ENCODE peak calls at places on chromosomes 3 and 15, in six cellular contexts. A is GM12864, Q is fibroblast of mammary gland, D is neural crest cell, Y is progenitor cell of endocrine pancreas, G is GM20000. N is an unnamed sample.

GRCh38 chr3:43659250-43659880 is 31.4 kb upstream of the ABHD5 start:
- DNase-seq in A (no peak), Q (no peak), D (no peak), Y (no peak), G (no peak), N (no peak)

GRCh38 chr3:149174901-149175300 is 45.5 kb downstream of the HPS3 start:
- DNase-seq in A (peak; percentile 16), Q (no peak), D (no peak), Y (no peak), G (peak; percentile 15), N (no peak)

GRCh38 chr3:184140436-184140835 is 5.3 kb downstream of the EIF2B5 start:
- DNase-seq in A (no peak), Q (no peak), D (no peak), Y (no peak), G (no peak), N (no peak)

GRCh38 chr15:29432191-29433049 is 162.8 kb upstream of the NSMCE3 start:
- DNase-seq in A (no peak), Q (no peak), D (no peak), Y (no peak), G (no peak), N (no peak)

GRCh38 chr15:59292393-59292792 is 80.3 kb downstream of the MYO1E start:
- DNase-seq in A (no peak), Q (no peak), D (peak; percentile 18), Y (no peak), G (no peak), N (no peak)

GRCh38 chr3:188664795-188665194 is 507.0 kb upstream of the TPRG1 start:
- DNase-seq in A (no peak), Q (peak; percentile 45), D (no peak), Y (no peak), G (peak; percentile 8), N (peak; percentile 15)

GRCh38 chr15:53833134-53833624 is 73.7 kb upstream of the WDR72 start:
- DNase-seq in A (no peak), Q (peak; percentile 3), D (no peak), Y (no peak), G (no peak), N (no peak)

GRCh38 chr15:75171408-75171807 is 30.3 kb upstream of the C15orf39 start:
- DNase-seq in A (peak; percentile 33), Q (peak; percentile 90), D (no peak), Y (no peak), G (no peak), N (no peak)

GRCh38 chr15:87115795-87116194 is 1036.1 kb downstream of the AGBL1 start:
- DNase-seq in A (no peak), Q (no peak), D (no peak), Y (no peak), G (no peak), N (no peak)
- TF ChIP-seq CTCF in A (no peak), Q (no peak), D (no peak), Y (no peak), G (no peak), N (no peak)

DNA sequence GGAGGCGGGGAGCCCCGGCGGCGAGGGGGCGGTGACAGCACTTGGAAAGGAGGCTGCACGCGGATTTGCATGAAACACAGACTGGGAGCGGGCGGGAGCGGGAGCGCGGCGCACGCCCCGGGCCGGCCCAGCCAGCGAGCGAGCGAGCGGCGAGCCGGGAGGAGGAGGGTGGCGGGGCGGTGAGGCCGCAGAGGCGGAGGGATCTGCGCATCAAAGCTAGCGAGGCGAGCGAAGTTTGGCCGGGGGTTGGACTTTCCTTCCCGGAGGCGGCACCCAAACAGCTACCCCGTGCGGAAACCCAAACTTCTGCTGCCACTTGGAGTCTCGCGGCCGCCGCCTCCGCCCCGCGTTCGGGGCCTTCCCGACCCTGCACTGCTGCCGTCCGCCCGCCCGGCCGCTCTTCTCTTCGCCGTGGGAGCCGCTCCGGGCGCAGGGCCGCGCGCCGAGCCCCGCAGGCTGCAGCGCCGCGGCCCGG is at the start of gene SMAD3:
- DNase-seq in A (peak; percentile 63), Q (peak; percentile 92), D (peak; percentile 76), Y (peak; percentile 75), G (peak; percentile 93), N (peak; percentile 85)
- TF ChIP-seq CTCF in A (no peak), Q (no peak), D (no peak), Y (no peak), G (no peak), N (no peak)

GRCh38 chr3:190443257-190443656 is 6.4 kb downstream of the TMEM207 start:
- DNase-seq in A (no peak), Q (peak; percentile 31), D (no peak), Y (no peak), G (no peak), N (no peak)
- TF ChIP-seq CTCF in A (no peak), Q (peak; percentile 49), D (peak; percentile 50), Y (peak; percentile 49), G (no peak), N (no peak)

DNA sequence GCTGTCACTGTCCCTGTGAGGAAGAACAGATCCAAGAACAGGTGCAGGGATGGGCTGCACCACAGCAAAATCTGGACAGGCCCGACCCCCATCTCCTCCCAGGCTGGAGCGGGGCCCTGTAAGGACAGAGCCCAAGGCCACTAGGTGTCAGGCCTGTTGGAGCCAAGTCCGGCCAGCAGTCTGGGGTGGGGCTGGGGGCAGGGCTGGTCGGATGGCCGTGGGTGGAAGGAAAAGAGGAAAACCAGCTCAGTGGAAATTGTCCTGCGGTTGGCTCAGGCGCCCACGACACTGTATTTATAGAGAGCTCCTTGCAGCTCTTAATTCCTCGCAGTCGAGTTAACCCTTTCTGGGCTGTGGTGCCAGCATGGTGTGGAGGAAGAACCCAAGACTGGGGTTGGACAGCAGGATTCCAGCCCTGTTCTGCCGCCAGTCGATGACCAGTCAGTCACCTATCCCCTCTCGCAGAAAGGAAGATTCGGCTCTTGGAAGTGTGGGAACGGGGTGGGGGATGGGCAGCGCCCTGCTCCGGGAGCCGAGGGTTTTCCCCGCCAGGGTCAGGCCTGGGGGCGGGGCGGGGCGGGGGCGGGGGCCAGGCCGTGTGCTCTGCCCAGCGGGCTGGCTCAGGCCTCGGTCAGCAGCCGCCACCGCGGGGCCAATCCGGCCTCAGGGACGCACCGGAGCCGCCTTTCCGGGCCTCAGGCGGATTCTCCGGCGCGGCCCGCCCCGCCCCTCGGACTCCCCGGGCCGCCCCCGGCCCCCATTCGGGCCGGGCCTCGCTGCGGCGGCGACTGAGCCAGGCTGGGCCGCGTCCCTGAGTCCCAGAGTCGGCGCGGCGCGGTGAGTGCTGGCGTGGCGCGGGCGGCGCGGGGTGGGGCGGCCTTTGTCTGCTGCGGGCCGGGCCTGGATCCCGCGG is at the start of gene CD276:
- DNase-seq in A (no peak), Q (peak; percentile 72), D (peak; percentile 68), Y (peak; percentile 68), G (peak; percentile 84), N (peak; percentile 78)
- TF ChIP-seq CTCF in A (no peak), Q (peak; percentile 18), D (peak; percentile 40), Y (peak; percentile 32), G (no peak), N (peak; percentile 43)

GRCh38 chr3:171172070-171172469 is 145.6 kb upstream of the SLC2A2 start:
- DNase-seq in A (no peak), Q (no peak), D (no peak), Y (no peak), G (no peak), N (no peak)
- TF ChIP-seq CTCF in A (peak; percentile 44), Q (peak; percentile 41), D (peak; percentile 51), Y (peak; percentile 28), G (peak; percentile 10), N (peak; percentile 25)

DNA sequence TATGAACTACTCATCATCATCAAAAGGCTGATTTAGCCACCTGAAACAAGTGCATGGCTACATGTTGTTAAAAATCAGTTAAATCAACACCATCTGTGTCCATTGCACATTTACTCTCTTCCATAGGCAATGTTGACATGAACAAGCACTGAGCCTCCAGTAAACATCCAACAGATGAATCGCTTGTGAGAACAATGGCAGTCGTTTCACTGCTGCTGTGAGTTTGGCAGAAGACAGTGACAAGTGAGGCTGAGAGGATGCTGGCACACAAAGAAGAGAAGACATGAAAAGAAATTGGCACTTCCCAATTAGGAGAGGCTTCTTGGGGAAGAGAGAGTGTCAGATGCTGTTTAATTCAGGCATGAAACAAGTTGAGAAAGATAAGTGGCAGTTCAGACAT is 227.4 kb upstream of the STT3B start:
- DNase-seq in A (no peak), Q (no peak), D (no peak), Y (no peak), G (no peak), N (no peak)
- TF ChIP-seq CTCF in A (no peak), Q (no peak), D (no peak), Y (no peak), G (no peak), N (no peak)

GRCh38 chr3:87351913-87352312 is 75.5 kb upstream of the POU1F1 start:
- DNase-seq in A (no peak), Q (no peak), D (no peak), Y (no peak), G (no peak), N (no peak)

GRCh38 chr3:87349833-87350232 is 73.4 kb upstream of the POU1F1 start:
- DNase-seq in A (no peak), Q (no peak), D (no peak), Y (no peak), G (no peak), N (no peak)

GRCh38 chr3:87354399-87354798 is 78.0 kb upstream of the POU1F1 start:
- DNase-seq in A (no peak), Q (no peak), D (no peak), Y (no peak), G (no peak), N (no peak)

GRCh38 chr3:87350367-87351199 is 74.2 kb upstream of the POU1F1 start:
- DNase-seq in A (peak; percentile 4), Q (peak; percentile 49), D (no peak), Y (no peak), G (peak; percentile 62), N (peak; percentile 53)
- TF ChIP-seq CTCF in A (peak; percentile 68), Q (peak; percentile 90), D (peak; percentile 95), Y (peak; percentile 98), G (peak; percentile 63), N (peak; percentile 81)

DNA sequence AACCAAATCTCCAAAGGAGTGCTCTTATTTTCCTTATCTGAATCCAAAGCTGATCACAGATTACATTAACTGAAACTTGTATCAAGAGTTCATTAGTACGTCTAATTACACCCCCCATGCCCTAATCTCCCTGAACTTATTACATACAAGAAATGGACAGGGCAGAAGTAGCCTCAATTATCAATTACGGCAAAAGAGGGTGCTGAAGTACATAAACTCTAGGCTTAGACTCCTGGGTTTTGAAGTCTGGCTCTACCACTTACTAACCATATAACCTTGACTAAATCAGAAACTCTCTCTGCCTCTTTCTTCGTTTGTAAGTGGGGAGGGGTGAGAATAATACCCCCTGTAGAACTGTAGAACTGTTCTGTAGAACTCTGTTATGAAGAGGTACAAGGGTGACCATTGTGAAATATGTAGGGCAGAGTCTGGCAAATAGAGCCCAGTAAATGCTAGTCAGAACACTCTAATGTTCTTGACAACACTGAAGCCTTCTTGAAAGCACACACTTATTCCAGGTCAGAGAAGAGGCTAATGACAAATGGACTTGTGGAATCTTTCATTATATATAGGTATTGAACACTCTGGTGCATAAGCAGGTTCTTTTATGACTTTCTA is 19.6 kb upstream of the OR5K4 start:
- DNase-seq in A (no peak), Q (peak; percentile 61), D (no peak), Y (no peak), G (no peak), N (no peak)
- TF ChIP-seq CTCF in A (no peak), Q (peak; percentile 46), D (no peak), Y (no peak), G (no peak), N (peak; percentile 36)

N was measured in GM10248.